ENCODE peak calls at places on chromosomes 7 and 10, in six cellular contexts. One of them, this sample, is unnamed.

GRCh38 chr10:116115797-116116196 is 157.2 kb downstream of the GFRA1 start:
- DNase-seq in A172: no peak
- DNase-seq in DMS53: no peak
- DNase-seq in stimulated activated CD8-positive, alpha-beta memory T cell treated with anti-CD3 and anti-CD28 coated beads, Interleukin-15, amount 100 ng/mL, for 24 hours: no peak
- DNase-seq in stimulated activated CD4-positive, alpha-beta T cell treated with anti-CD3 and anti-CD28 coated beads, Interleukin-1b, Interleukin-23, amount 100 ng/mL, for 4 hours: no peak
- DNase-seq in KBM-7: no peak
- DNase-seq in this sample: no peak

GRCh38 chr10:75428434-75429158 is 2.8 kb upstream of the LRMDA start:
- DNase-seq in A172: peak; percentile 20
- DNase-seq in DMS53: no peak
- DNase-seq in stimulated activated CD8-positive, alpha-beta memory T cell treated with anti-CD3 and anti-CD28 coated beads, Interleukin-15, amount 100 ng/mL, for 24 hours: no peak
- DNase-seq in stimulated activated CD4-positive, alpha-beta T cell treated with anti-CD3 and anti-CD28 coated beads, Interleukin-1b, Interleukin-23, amount 100 ng/mL, for 4 hours: no peak
- DNase-seq in KBM-7: no peak
- DNase-seq in this sample: peak; percentile 72

GRCh38 chr10:51086695-51087094 is 12.4 kb downstream of the PRKG1 start:
- DNase-seq in A172: no peak
- DNase-seq in DMS53: no peak
- DNase-seq in stimulated activated CD8-positive, alpha-beta memory T cell treated with anti-CD3 and anti-CD28 coated beads, Interleukin-15, amount 100 ng/mL, for 24 hours: no peak
- DNase-seq in stimulated activated CD4-positive, alpha-beta T cell treated with anti-CD3 and anti-CD28 coated beads, Interleukin-1b, Interleukin-23, amount 100 ng/mL, for 4 hours: no peak
- DNase-seq in KBM-7: no peak
- DNase-seq in this sample: no peak

GRCh38 chr7:1314021-1314907 is 81.6 kb downstream of the UNCX start:
- DNase-seq in A172: no peak
- DNase-seq in DMS53: no peak
- DNase-seq in stimulated activated CD8-positive, alpha-beta memory T cell treated with anti-CD3 and anti-CD28 coated beads, Interleukin-15, amount 100 ng/mL, for 24 hours: no peak
- DNase-seq in stimulated activated CD4-positive, alpha-beta T cell treated with anti-CD3 and anti-CD28 coated beads, Interleukin-1b, Interleukin-23, amount 100 ng/mL, for 4 hours: no peak
- DNase-seq in KBM-7: no peak
- DNase-seq in this sample: no peak

GRCh38 chr10:47331954-47332353 is 9.7 kb downstream of the GDF2 start:
- DNase-seq in A172: no peak
- DNase-seq in DMS53: no peak
- DNase-seq in stimulated activated CD8-positive, alpha-beta memory T cell treated with anti-CD3 and anti-CD28 coated beads, Interleukin-15, amount 100 ng/mL, for 24 hours: no peak
- DNase-seq in stimulated activated CD4-positive, alpha-beta T cell treated with anti-CD3 and anti-CD28 coated beads, Interleukin-1b, Interleukin-23, amount 100 ng/mL, for 4 hours: no peak
- DNase-seq in KBM-7: no peak
- DNase-seq in this sample: no peak

GRCh38 chr7:137269240-137269639 is 74.3 kb downstream of the PTN start:
- DNase-seq in A172: no peak
- DNase-seq in DMS53: no peak
- DNase-seq in stimulated activated CD8-positive, alpha-beta memory T cell treated with anti-CD3 and anti-CD28 coated beads, Interleukin-15, amount 100 ng/mL, for 24 hours: no peak
- DNase-seq in stimulated activated CD4-positive, alpha-beta T cell treated with anti-CD3 and anti-CD28 coated beads, Interleukin-1b, Interleukin-23, amount 100 ng/mL, for 4 hours: no peak
- DNase-seq in KBM-7: no peak
- DNase-seq in this sample: no peak

GRCh38 chr10:29253096-29254029 is 35.5 kb upstream of the LYZL1 start:
- DNase-seq in A172: peak; percentile 14
- DNase-seq in DMS53: no peak
- DNase-seq in stimulated activated CD8-positive, alpha-beta memory T cell treated with anti-CD3 and anti-CD28 coated beads, Interleukin-15, amount 100 ng/mL, for 24 hours: no peak
- DNase-seq in stimulated activated CD4-positive, alpha-beta T cell treated with anti-CD3 and anti-CD28 coated beads, Interleukin-1b, Interleukin-23, amount 100 ng/mL, for 4 hours: no peak
- DNase-seq in KBM-7: no peak
- DNase-seq in this sample: no peak

GRCh38 chr10:130800281-130800680 is 511.2 kb downstream of the TCERG1L start:
- DNase-seq in A172: no peak
- DNase-seq in DMS53: no peak
- DNase-seq in stimulated activated CD8-positive, alpha-beta memory T cell treated with anti-CD3 and anti-CD28 coated beads, Interleukin-15, amount 100 ng/mL, for 24 hours: no peak
- DNase-seq in stimulated activated CD4-positive, alpha-beta T cell treated with anti-CD3 and anti-CD28 coated beads, Interleukin-1b, Interleukin-23, amount 100 ng/mL, for 4 hours: no peak
- DNase-seq in KBM-7: no peak
- DNase-seq in this sample: no peak

GRCh38 chr10:34985823-34986222 is 104.3 kb downstream of the CUL2 start:
- DNase-seq in A172: no peak
- DNase-seq in DMS53: peak; percentile 58
- DNase-seq in stimulated activated CD8-positive, alpha-beta memory T cell treated with anti-CD3 and anti-CD28 coated beads, Interleukin-15, amount 100 ng/mL, for 24 hours: no peak
- DNase-seq in stimulated activated CD4-positive, alpha-beta T cell treated with anti-CD3 and anti-CD28 coated beads, Interleukin-1b, Interleukin-23, amount 100 ng/mL, for 4 hours: no peak
- DNase-seq in KBM-7: no peak
- DNase-seq in this sample: peak; percentile 64